ENCODE peak calls at places on chromosomes 3 and 15, in four cellular contexts. S is cardiac muscle cell, X is ELR, R is GM13977. K is an unnamed sample.

GRCh38 chr3:39501982-39502837 is 34.7 kb downstream of the MOBP start:
- DNase-seq in S (no peak), X (no peak), R (no peak), K (no peak)

GRCh38 chr15:31081568-31082250 is 19.8 kb downstream of the TRPM1 start:
- DNase-seq in S (no peak), X (no peak), R (no peak), K (no peak)

GRCh38 chr3:185631508-185632206 is 45.6 kb downstream of the SENP2 start:
- DNase-seq in S (peak), X (peak), R (no peak), K (no peak)

GRCh38 chr3:148643389-148643840 is 54.3 kb upstream of the AGTR1 start:
- DNase-seq in S (peak), X (peak), R (no peak), K (peak)

GRCh38 chr3:128376516-128376915 is 90.2 kb downstream of the DNAJB8 start:
- DNase-seq in S (no peak), X (no peak), R (no peak), K (no peak)

GRCh38 chr3:139797724-139798343 is 120.1 kb upstream of the NMNAT3 start:
- DNase-seq in S (peak), X (peak), R (peak), K (peak)

GRCh38 chr3:42510325-42510724 is 7.9 kb downstream of the VIPR1 start:
- DNase-seq in S (no peak), X (no peak), R (no peak), K (no peak)

GRCh38 chr3:33269385-33269784 is 7.9 kb upstream of the FBXL2 start:
- DNase-seq in S (no peak), X (no peak), R (no peak), K (no peak)

GRCh38 chr15:71713191-71713798 is 97.1 kb upstream of the NR2E3 start:
- DNase-seq in S (no peak), X (no peak), R (no peak), K (no peak)

GRCh38 chr3:6799264-6799915 is 61.5 kb upstream of the GRM7 start:
- DNase-seq in S (peak), X (peak), R (peak), K (peak)

GRCh38 chr3:61521229-61521628 is 40.1 kb upstream of the PTPRG start:
- DNase-seq in S (no peak), X (no peak), R (peak), K (no peak)

GRCh38 chr3:197312431-197312830 is 14.0 kb upstream of the DLG1 start:
- DNase-seq in S (no peak), X (no peak), R (no peak), K (no peak)

GRCh38 chr3:184659797-184660301 is 52.0 kb downstream of the MAGEF1 start:
- DNase-seq in S (peak), X (no peak), R (no peak), K (peak)

GRCh38 chr15:98126326-98127090 is 166.0 kb downstream of the ARRDC4 start:
- DNase-seq in S (no peak), X (peak), R (no peak), K (peak)

GRCh38 chr15:88118741-88119140 is 137.8 kb downstream of the NTRK3 start:
- DNase-seq in S (no peak), X (no peak), R (no peak), K (no peak)

GRCh38 chr3:196284396-196284795 is 3.1 kb downstream of the PCYT1A start:
- DNase-seq in S (no peak), X (no peak), R (no peak), K (no peak)

GRCh38 chr3:168327836-168328235 is 232.1 kb upstream of the GOLIM4 start:
- DNase-seq in S (no peak), X (no peak), R (no peak), K (no peak)

GRCh38 chr3:158532099-158532734 is 38.8 kb upstream of the MLF1 start:
- DNase-seq in S (peak), X (peak), R (peak), K (peak)

GRCh38 chr15:57922780-57923179 is 142.7 kb downstream of the ALDH1A2 start:
- DNase-seq in S (peak), X (no peak), R (no peak), K (peak)

GRCh38 chr3:28171962-28172361 is 69.5 kb upstream of the CMC1 start:
- DNase-seq in S (no peak), X (no peak), R (no peak), K (no peak)

GRCh38 chr15:90681480-90681879 is 35.7 kb upstream of the BLM start:
- DNase-seq in S (no peak), X (peak), R (no peak), K (peak)

GRCh38 chr3:45593708-45594601 is 596 bp upstream of the LIMD1 start:
- DNase-seq in S (peak), X (peak), R (peak), K (peak)

GRCh38 chr3:120820748-120821147 is 78.2 kb downstream of the GTF2E1 start:
- DNase-seq in S (no peak), X (no peak), R (no peak), K (no peak)